ENCODE peak calls at places on chromosomes 13 and 19, in six cellular contexts. M is Peyer's patch, O is esophagus squamous epithelium, S is adrenal gland, C is H1, Q is IMR-90. I is an unnamed sample.

GRCh38 chr13:48496796-48497195 is 36.1 kb downstream of the RCBTB2 start:
- DNase-seq in M (no peak), O (no peak), S (no peak), C (no peak), Q (no peak), I (no peak)

GRCh38 chr13:27962128-27962841 is 6.8 kb downstream of the CDX2 start:
- DNase-seq in M (peak), O (no peak), S (no peak), C (no peak), Q (no peak), I (no peak)

GRCh38 chr13:75963318-75963717 is 327.2 kb downstream of the LMO7 start:
- DNase-seq in M (no peak), O (no peak), S (no peak), C (no peak), Q (no peak), I (no peak)

GRCh38 chr19:35592226-35592625 is 6.3 kb downstream of the PMIS2 start:
- DNase-seq in M (no peak), O (no peak), S (peak), C (peak), Q (peak), I (no peak)

GRCh38 chr19:54345938-54346386 is 7.0 kb upstream of the LILRA4 start:
- DNase-seq in M (no peak), O (no peak), S (no peak), C (no peak), Q (no peak), I (no peak)

GRCh38 chr13:100789481-100789880 is 114.9 kb upstream of the TMTC4 start:
- DNase-seq in M (no peak), O (no peak), S (no peak), C (no peak), Q (no peak), I (no peak)

GRCh38 chr19:12937243-12938053 is 961 bp upstream of the CALR start:
- DNase-seq in M (no peak), O (no peak), S (peak), C (no peak), Q (no peak), I (peak)

GRCh38 chr13:99045396-99045795 is 67.5 kb upstream of the DOCK9 start:
- DNase-seq in M (no peak), O (no peak), S (no peak), C (no peak), Q (peak), I (no peak)

GRCh38 chr19:15107056-15108010 is at the start of gene SYDE1:
- DNase-seq in M (no peak), O (no peak), S (peak), C (no peak), Q (peak), I (peak)

GRCh38 chr19:29645911-29646310 is 19.4 kb upstream of the PLEKHF1 start:
- DNase-seq in M (no peak), O (no peak), S (peak), C (no peak), Q (peak), I (no peak)

GRCh38 chr13:31790992-31791391 is 51.7 kb downstream of the RXFP2 start:
- DNase-seq in M (no peak), O (no peak), S (no peak), C (no peak), Q (peak), I (no peak)

GRCh38 chr19:28546148-28546685 is 666.7 kb downstream of the UQCRFS1 start:
- DNase-seq in M (no peak), O (no peak), S (no peak), C (no peak), Q (no peak), I (no peak)

GRCh38 chr13:108214511-108215383 is 589 bp downstream of the LIG4 start:
- DNase-seq in M (no peak), O (peak), S (peak), C (no peak), Q (no peak), I (peak)

GRCh38 chr13:90696254-90696653 is 651.2 kb upstream of the MIR17HG start:
- DNase-seq in M (no peak), O (no peak), S (no peak), C (no peak), Q (peak), I (no peak)

GRCh38 chr13:39501711-39502324 is 101.2 kb downstream of the LHFPL6 start:
- DNase-seq in M (no peak), O (no peak), S (peak), C (no peak), Q (no peak), I (no peak)

GRCh38 chr13:30713133-30713532 is 22.2 kb upstream of the ALOX5AP start:
- DNase-seq in M (no peak), O (no peak), S (no peak), C (no peak), Q (no peak), I (no peak)

GRCh38 chr19:38838208-38838985 is 6.8 kb upstream of the ECH1 start:
- DNase-seq in M (no peak), O (no peak), S (no peak), C (no peak), Q (no peak), I (no peak)

GRCh38 chr19:6239401-6239844 is 40.4 kb downstream of the MLLT1 start:
- DNase-seq in M (no peak), O (no peak), S (peak), C (no peak), Q (peak), I (no peak)

GRCh38 chr19:5914946-5915781 is 1.1 kb downstream of the CAPS start:
- DNase-seq in M (no peak), O (no peak), S (no peak), C (no peak), Q (no peak), I (no peak)

GRCh38 chr19:33469171-33470039 is 52.2 kb downstream of the PEPD start:
- DNase-seq in M (peak), O (no peak), S (no peak), C (no peak), Q (no peak), I (no peak)
- H3K27ac ChIP-seq in M (no peak), O (no peak), S (no peak), C (no peak), Q (no peak), I (no peak)

DNA sequence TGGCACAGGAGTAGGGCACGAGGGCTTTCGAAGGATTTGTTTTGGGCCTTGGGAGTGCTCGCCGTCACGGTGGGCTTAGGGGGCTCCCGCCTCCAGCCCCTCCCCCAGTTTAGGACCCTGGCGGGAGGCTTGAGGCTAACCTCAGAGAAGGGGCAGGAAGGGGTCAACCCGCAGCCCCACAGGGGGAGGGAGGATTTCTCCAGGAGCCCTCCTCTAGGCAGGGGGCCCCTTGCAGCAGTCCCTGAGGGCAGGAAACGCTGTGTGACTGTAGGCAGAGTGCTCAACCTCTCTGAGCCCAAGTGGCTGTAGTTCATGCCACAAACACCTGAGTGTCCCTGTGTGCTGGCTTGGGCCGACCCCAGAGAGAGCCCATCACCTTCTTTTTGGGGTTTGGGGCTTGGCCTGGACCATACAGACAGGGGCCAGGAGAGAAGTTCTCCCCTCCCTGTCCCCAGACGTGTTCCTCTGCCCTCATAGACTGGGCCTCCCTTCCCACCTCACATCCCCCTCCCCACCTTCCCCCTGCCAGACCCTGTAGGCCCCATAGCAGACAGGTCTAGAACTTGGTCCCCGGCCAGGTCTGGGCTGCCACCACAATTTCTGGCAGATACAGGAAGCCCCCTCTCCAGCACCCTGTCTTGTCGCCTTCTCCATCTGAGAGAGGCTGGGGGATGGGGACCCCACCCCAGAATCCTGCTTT is 8.1 kb downstream of the ISYNA1 start:
- DNase-seq in M (no peak), O (no peak), S (peak), C (no peak), Q (no peak), I (peak)
- TF ChIP-seq POLR2A in M (no peak), O (no peak), S (no peak), C (no peak), Q (no peak), I (no peak)

GRCh38 chr19:43984687-43985000 is 656 bp downstream of the ZNF155 start:
- DNase-seq in M (no peak), O (no peak), S (peak), C (no peak), Q (no peak), I (no peak)
- H3K27ac ChIP-seq in M (peak), O (peak), S (peak), C (no peak), Q (peak), I (peak)

GRCh38 chr19:2494084-2494446 is 18.1 kb downstream of the GADD45B start:
- DNase-seq in M (no peak), O (no peak), S (no peak), C (no peak), Q (peak), I (no peak)

GRCh38 chr19:2492870-2493269 is 16.9 kb downstream of the GADD45B start:
- DNase-seq in M (no peak), O (no peak), S (no peak), C (no peak), Q (no peak), I (no peak)

GRCh38 chr19:2495651-2496316 is 19.9 kb downstream of the GADD45B start:
- DNase-seq in M (peak), O (no peak), S (peak), C (no peak), Q (no peak), I (peak)

GRCh38 chr19:2495130-2495641 is 19.3 kb downstream of the GADD45B start:
- DNase-seq in M (peak), O (no peak), S (peak), C (no peak), Q (peak), I (peak)

DNA sequence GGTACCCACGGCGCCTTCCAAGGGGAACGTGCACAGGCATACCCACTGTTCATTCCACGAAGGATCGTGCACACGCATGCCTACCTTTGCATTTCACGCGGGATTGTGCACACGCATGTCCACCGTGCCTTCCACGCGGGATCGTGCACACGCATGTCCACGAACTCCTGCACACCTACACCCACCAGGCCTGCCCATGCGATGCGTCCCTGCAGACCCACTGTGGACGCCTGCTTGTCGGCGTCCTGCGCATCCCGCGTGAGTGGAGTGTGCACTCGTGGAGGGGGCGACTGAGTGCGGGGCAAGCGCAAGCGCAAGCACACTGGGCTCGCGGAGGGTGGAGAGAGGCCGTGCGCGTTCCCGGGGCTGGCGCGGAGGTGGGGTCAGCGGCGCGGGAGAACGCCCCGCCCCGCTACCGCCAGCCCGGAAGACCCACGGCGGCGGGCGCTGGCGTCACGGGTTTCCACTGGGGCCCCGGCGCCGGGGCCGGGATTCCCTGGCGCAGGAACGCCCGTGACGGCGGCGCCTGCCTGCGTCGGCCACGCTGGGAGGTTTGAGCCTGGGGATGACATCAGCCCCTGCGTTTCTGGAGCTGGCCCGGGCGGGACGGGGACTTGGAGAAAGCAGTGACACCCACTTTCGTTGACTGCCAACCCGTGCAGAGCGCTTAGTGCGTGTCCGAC is 18.7 kb downstream of the GADD45B start:
- DNase-seq in M (peak), O (no peak), S (peak), C (no peak), Q (peak), I (peak)
- TF ChIP-seq POLR2A in M (peak), O (no peak), S (peak), C (no peak), Q (peak), I (no peak)

GRCh38 chr19:51724543-51724942 is 752 bp upstream of the HAS1 start:
- DNase-seq in M (no peak), O (no peak), S (no peak), C (no peak), Q (no peak), I (peak)

GRCh38 chr19:51726049-51726448 is 2.3 kb upstream of the HAS1 start:
- DNase-seq in M (no peak), O (no peak), S (no peak), C (no peak), Q (peak), I (peak)

GRCh38 chr19:51733742-51734522 is 10.1 kb upstream of the HAS1 start:
- DNase-seq in M (no peak), O (no peak), S (no peak), C (no peak), Q (no peak), I (no peak)

GRCh38 chr19:51727349-51727880 is 3.6 kb upstream of the HAS1 start:
- DNase-seq in M (no peak), O (no peak), S (no peak), C (no peak), Q (no peak), I (no peak)

GRCh38 chr19:51729781-51730180 is 6.0 kb upstream of the HAS1 start:
- DNase-seq in M (no peak), O (no peak), S (no peak), C (no peak), Q (no peak), I (no peak)
- H3K27ac ChIP-seq in M (no peak), O (no peak), S (no peak), C (no peak), Q (no peak), I (no peak)